ENCODE peak calls at places on chromosome 10, in eight cellular contexts. One of them, this sample, is unnamed.
A peak's percentile ranks its signal among the peaks of the same experiment; 100 is the strongest.

GRCh38 chr10:5898163-5898562 is 8.1 kb downstream of the FBH1 start:
- DNase-seq in H7: no peak
- DNase-seq in HT1080: no peak
- DNase-seq in ACHN: no peak
- DNase-seq in ecto neural progenitor cell: no peak
- DNase-seq in fibroblast of pulmonary artery: no peak
- DNase-seq in hypothalamus: no peak
- DNase-seq in activated CD8-positive, alpha-beta memory T cell treated with anti-CD3 and anti-CD28 coated beads for 48 hours: no peak
- DNase-seq in this sample: no peak

GRCh38 chr10:101130984-101131961 is at the start of gene TLX1:
- DNase-seq in H7: peak; percentile 90
- DNase-seq in HT1080: no peak
- DNase-seq in ACHN: no peak
- DNase-seq in ecto neural progenitor cell: peak; percentile 75
- DNase-seq in fibroblast of pulmonary artery: no peak
- DNase-seq in hypothalamus: no peak
- DNase-seq in activated CD8-positive, alpha-beta memory T cell treated with anti-CD3 and anti-CD28 coated beads for 48 hours: no peak
- DNase-seq in this sample: no peak

GRCh38 chr10:28302012-28302667 is 724 bp downstream of the MPP7 start:
- DNase-seq in H7: peak; percentile 55
- DNase-seq in HT1080: no peak
- DNase-seq in ACHN: no peak
- DNase-seq in ecto neural progenitor cell: no peak
- DNase-seq in fibroblast of pulmonary artery: peak; percentile 22
- DNase-seq in hypothalamus: no peak
- DNase-seq in activated CD8-positive, alpha-beta memory T cell treated with anti-CD3 and anti-CD28 coated beads for 48 hours: no peak
- DNase-seq in this sample: no peak

GRCh38 chr10:3811331-3811870 is 26.4 kb upstream of the KLF6 start:
- DNase-seq in H7: no peak
- DNase-seq in HT1080: peak; percentile 86
- DNase-seq in ACHN: peak; percentile 68
- DNase-seq in ecto neural progenitor cell: no peak
- DNase-seq in fibroblast of pulmonary artery: peak; percentile 78
- DNase-seq in hypothalamus: no peak
- DNase-seq in activated CD8-positive, alpha-beta memory T cell treated with anti-CD3 and anti-CD28 coated beads for 48 hours: no peak
- DNase-seq in this sample: no peak

GRCh38 chr10:132199268-132199853 is 12.6 kb downstream of the DPYSL4 start:
- DNase-seq in H7: no peak
- DNase-seq in HT1080: no peak
- DNase-seq in ACHN: no peak
- DNase-seq in ecto neural progenitor cell: no peak
- DNase-seq in fibroblast of pulmonary artery: no peak
- DNase-seq in hypothalamus: no peak
- DNase-seq in activated CD8-positive, alpha-beta memory T cell treated with anti-CD3 and anti-CD28 coated beads for 48 hours: no peak
- DNase-seq in this sample: no peak

GRCh38 chr10:91924212-91925021 is 847 bp downstream of the BTAF1 start:
- DNase-seq in H7: no peak
- DNase-seq in HT1080: no peak
- DNase-seq in ACHN: no peak
- DNase-seq in ecto neural progenitor cell: no peak
- DNase-seq in fibroblast of pulmonary artery: peak; percentile 25
- DNase-seq in hypothalamus: no peak
- DNase-seq in activated CD8-positive, alpha-beta memory T cell treated with anti-CD3 and anti-CD28 coated beads for 48 hours: no peak
- DNase-seq in this sample: no peak

GRCh38 chr10:101237080-101237817 is 8.0 kb upstream of the LBX1 start:
- DNase-seq in H7: peak; percentile 87
- DNase-seq in HT1080: no peak
- DNase-seq in ACHN: no peak
- DNase-seq in ecto neural progenitor cell: peak; percentile 77
- DNase-seq in fibroblast of pulmonary artery: no peak
- DNase-seq in hypothalamus: no peak
- DNase-seq in activated CD8-positive, alpha-beta memory T cell treated with anti-CD3 and anti-CD28 coated beads for 48 hours: no peak
- DNase-seq in this sample: no peak

GRCh38 chr10:112663181-112663879 is 216.3 kb downstream of the VTI1A start:
- DNase-seq in H7: no peak
- DNase-seq in HT1080: peak; percentile 90
- DNase-seq in ACHN: peak; percentile 93
- DNase-seq in ecto neural progenitor cell: no peak
- DNase-seq in fibroblast of pulmonary artery: peak; percentile 44
- DNase-seq in hypothalamus: no peak
- DNase-seq in activated CD8-positive, alpha-beta memory T cell treated with anti-CD3 and anti-CD28 coated beads for 48 hours: no peak
- DNase-seq in this sample: no peak

GRCh38 chr10:74589226-74589673 is 237.2 kb upstream of the KAT6B start:
- DNase-seq in H7: no peak
- DNase-seq in HT1080: peak; percentile 38
- DNase-seq in ACHN: peak; percentile 10
- DNase-seq in ecto neural progenitor cell: peak; percentile 56
- DNase-seq in fibroblast of pulmonary artery: peak; percentile 100
- DNase-seq in hypothalamus: peak; percentile 18
- DNase-seq in activated CD8-positive, alpha-beta memory T cell treated with anti-CD3 and anti-CD28 coated beads for 48 hours: peak; percentile 10
- DNase-seq in this sample: peak; percentile 80

GRCh38 chr10:131730771-131731497 is 169.9 kb upstream of the PPP2R2D start:
- DNase-seq in H7: peak; percentile 24
- DNase-seq in HT1080: no peak
- DNase-seq in ACHN: no peak
- DNase-seq in ecto neural progenitor cell: no peak
- DNase-seq in fibroblast of pulmonary artery: no peak
- DNase-seq in hypothalamus: no peak
- DNase-seq in activated CD8-positive, alpha-beta memory T cell treated with anti-CD3 and anti-CD28 coated beads for 48 hours: no peak
- DNase-seq in this sample: no peak

GRCh38 chr10:5890519-5890878 is 456 bp downstream of the FBH1 start:
- DNase-seq in H7: no peak
- DNase-seq in HT1080: no peak
- DNase-seq in ACHN: peak; percentile 9
- DNase-seq in ecto neural progenitor cell: no peak
- DNase-seq in fibroblast of pulmonary artery: peak; percentile 16
- DNase-seq in hypothalamus: no peak
- DNase-seq in activated CD8-positive, alpha-beta memory T cell treated with anti-CD3 and anti-CD28 coated beads for 48 hours: peak; percentile 12
- DNase-seq in this sample: no peak

GRCh38 chr10:114489521-114490310 is 85.4 kb upstream of the AFAP1L2 start:
- DNase-seq in H7: peak; percentile 54
- DNase-seq in HT1080: peak; percentile 10
- DNase-seq in ACHN: no peak
- DNase-seq in ecto neural progenitor cell: peak; percentile 65
- DNase-seq in fibroblast of pulmonary artery: no peak
- DNase-seq in hypothalamus: no peak
- DNase-seq in activated CD8-positive, alpha-beta memory T cell treated with anti-CD3 and anti-CD28 coated beads for 48 hours: no peak
- DNase-seq in this sample: no peak